ENCODE peak calls at places on chromosomes 7 and 10, in five cellular contexts. B, X, F, I and L are unnamed samples.

GRCh38 chr10:1662361-1663025 is 74.8 kb downstream of the ADARB2 start:
- DNase-seq in B (no peak), X (no peak), F (no peak), I (no peak), L (no peak)

GRCh38 chr10:51744235-51744634 is 44.8 kb upstream of the CSTF2T start:
- DNase-seq in B (no peak), X (no peak), F (no peak), I (no peak), L (no peak)

GRCh38 chr7:30965372-30965771 is 1.6 kb downstream of the GHRHR start:
- DNase-seq in B (no peak), X (no peak), F (no peak), I (no peak), L (no peak)

GRCh38 chr10:70679498-70679897 is 7.2 kb downstream of the ADAMTS14 start:
- DNase-seq in B (no peak), X (peak; percentile 16), F (no peak), I (no peak), L (no peak)

GRCh38 chr7:21568762-21569161 is 25.9 kb downstream of the DNAH11 start:
- DNase-seq in B (no peak), X (no peak), F (no peak), I (no peak), L (peak; percentile 23)

GRCh38 chr7:116802144-116802747 is 60.1 kb upstream of the CAPZA2 start:
- DNase-seq in B (no peak), X (peak; percentile 25), F (peak; percentile 20), I (no peak), L (no peak)

GRCh38 chr7:33748793-33749192 is 156.5 kb upstream of the BMPER start:
- DNase-seq in B (no peak), X (no peak), F (no peak), I (no peak), L (no peak)

GRCh38 chr10:113753020-113753692 is 1.7 kb downstream of the PLEKHS1 start:
- DNase-seq in B (no peak), X (peak; percentile 6), F (no peak), I (no peak), L (no peak)

GRCh38 chr10:12960431-12960898 is 41.0 kb downstream of the CCDC3 start:
- DNase-seq in B (no peak), X (peak; percentile 33), F (no peak), I (no peak), L (no peak)

GRCh38 chr7:125363873-125364272 is 434.2 kb upstream of the POT1 start:
- DNase-seq in B (no peak), X (no peak), F (no peak), I (no peak), L (no peak)

GRCh38 chr10:104367856-104368255 is 14.2 kb downstream of the CFAP58 start:
- DNase-seq in B (no peak), X (no peak), F (no peak), I (no peak), L (no peak)

GRCh38 chr7:66423729-66424128 is 205.0 kb upstream of the KCTD7 start:
- DNase-seq in B (no peak), X (no peak), F (no peak), I (no peak), L (no peak)

GRCh38 chr7:54663603-54664234 is 95.3 kb downstream of the SEC61G start:
- DNase-seq in B (no peak), X (no peak), F (no peak), I (no peak), L (no peak)

GRCh38 chr7:94304878-94305277 is 89.8 kb upstream of the COL1A2 start:
- DNase-seq in B (no peak), X (no peak), F (no peak), I (no peak), L (no peak)

GRCh38 chr7:2269468-2270460 is 27.7 kb downstream of the NUDT1 start:
- DNase-seq in B (no peak), X (peak; percentile 57), F (peak; percentile 24), I (peak; percentile 69), L (peak; percentile 56)

GRCh38 chr7:149865437-149865836 is 8.3 kb upstream of the ATP6V0E2 start:
- DNase-seq in B (no peak), X (peak; percentile 6), F (no peak), I (no peak), L (no peak)

GRCh38 chr10:68811367-68812009 is 15.8 kb upstream of the STOX1 start:
- DNase-seq in B (no peak), X (no peak), F (no peak), I (no peak), L (no peak)

GRCh38 chr10:89206402-89207180 is 526 bp downstream of the CH25H start:
- DNase-seq in B (no peak), X (peak; percentile 24), F (peak; percentile 8), I (peak; percentile 54), L (no peak)

GRCh38 chr10:4174197-4174596 is 389.2 kb upstream of the KLF6 start:
- DNase-seq in B (peak; percentile 29), X (no peak), F (no peak), I (peak; percentile 68), L (peak; percentile 67)

GRCh38 chr7:18653381-18654155 is 158.0 kb downstream of the HDAC9 start:
- DNase-seq in B (no peak), X (no peak), F (no peak), I (no peak), L (no peak)

GRCh38 chr10:52452600-52453493 is 138.8 kb downstream of the DKK1 start:
- DNase-seq in B (no peak), X (no peak), F (no peak), I (no peak), L (peak; percentile 95)

GRCh38 chr10:776772-777171 is 87.3 kb upstream of the DIP2C start:
- DNase-seq in B (no peak), X (no peak), F (no peak), I (no peak), L (no peak)

GRCh38 chr10:78752708-78753107 is 316.1 kb upstream of the ZMIZ1 start:
- DNase-seq in B (no peak), X (peak; percentile 10), F (no peak), I (no peak), L (peak; percentile 87)

GRCh38 chr7:121269798-121270197 is 59.0 kb upstream of the WNT16 start:
- DNase-seq in B (no peak), X (no peak), F (no peak), I (no peak), L (no peak)

GRCh38 chr10:8473205-8473604 is 418.7 kb downstream of the GATA3 start:
- DNase-seq in B (no peak), X (peak; percentile 1), F (no peak), I (no peak), L (no peak)

GRCh38 chr7:14191686-14192098 is 202.2 kb upstream of the ETV1 start:
- DNase-seq in B (no peak), X (peak; percentile 56), F (no peak), I (no peak), L (no peak)

GRCh38 chr10:89466599-89467035 is 52.2 kb downstream of the IFIT5 start:
- DNase-seq in B (no peak), X (peak; percentile 60), F (no peak), I (no peak), L (peak; percentile 52)

GRCh38 chr7:146096994-146097393 is 19.6 kb upstream of the CNTNAP2 start:
- DNase-seq in B (peak; percentile 49), X (no peak), F (no peak), I (peak; percentile 78), L (peak; percentile 75)

GRCh38 chr7:88546808-88547207 is 212.7 kb upstream of the ZNF804B start:
- DNase-seq in B (peak; percentile 17), X (no peak), F (no peak), I (peak; percentile 68), L (peak; percentile 80)

GRCh38 chr10:78411716-78412115 is 378.1 kb downstream of the RPS24 start:
- DNase-seq in B (no peak), X (no peak), F (no peak), I (peak; percentile 8), L (no peak)

GRCh38 chr10:103451091-103451801 is 924 bp downstream of the CALHM2 start:
- DNase-seq in B (no peak), X (no peak), F (no peak), I (no peak), L (peak; percentile 34)

GRCh38 chr7:81478664-81479063 is 291.2 kb downstream of the HGF start:
- DNase-seq in B (no peak), X (peak; percentile 18), F (no peak), I (no peak), L (no peak)

GRCh38 chr10:120990831-120991230 is 139.7 kb downstream of the WDR11 start:
- DNase-seq in B (no peak), X (no peak), F (no peak), I (no peak), L (no peak)

GRCh38 chr7:30923774-30924413 is 12.2 kb downstream of the AQP1 start:
- DNase-seq in B (no peak), X (no peak), F (no peak), I (peak; percentile 22), L (no peak)

GRCh38 chr10:20089884-20090283 is 273.7 kb downstream of the PLXDC2 start:
- DNase-seq in B (no peak), X (no peak), F (no peak), I (no peak), L (no peak)
- H2BK15ac ChIP-seq in B (no peak overlapping the region), X (no peak overlapping the region), F (no peak overlapping the region), I (no peak overlapping the region), L (no peak overlapping the region)

GRCh38 chr10:98289802-98290209 is 21.8 kb upstream of the LOXL4 start:
- DNase-seq in B (no peak), X (no peak), F (no peak), I (no peak), L (no peak)

DNA sequence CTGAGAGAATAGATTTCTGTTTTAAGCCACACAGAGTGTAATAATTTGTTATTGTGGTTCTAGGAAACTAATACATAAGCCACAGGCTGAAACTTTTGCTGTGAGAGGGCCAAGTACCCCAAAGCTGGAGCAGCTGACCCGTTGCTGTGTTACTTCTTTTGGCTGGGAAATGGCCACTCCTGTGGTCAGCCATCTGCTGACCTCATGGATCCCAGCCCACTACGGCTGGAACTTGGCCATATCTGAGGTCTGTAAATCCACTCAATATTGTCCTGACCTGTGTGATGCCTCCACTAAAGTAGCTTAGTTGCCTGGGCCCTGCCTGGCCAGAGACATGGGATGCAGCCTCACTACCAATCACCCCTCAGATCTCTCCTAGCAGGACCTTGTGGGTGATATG is 17.4 kb upstream of the LOXL4 start:
- DNase-seq in B (no peak), X (no peak), F (no peak), I (no peak), L (no peak)
- H2BK15ac ChIP-seq in B (no peak overlapping the region), X (no peak overlapping the region), F (no peak overlapping the region), I (no peak overlapping the region), L (no peak overlapping the region)

GRCh38 chr7:100705341-100705752 is 574 bp upstream of the POP7 start:
- DNase-seq in B (peak; percentile 46), X (peak; percentile 59), F (peak; percentile 87), I (peak; percentile 87), L (peak; percentile 76)
- H2BK15ac ChIP-seq in B (no peak overlapping the region), X (no peak overlapping the region), F (no peak overlapping the region), I (no peak overlapping the region), L (no peak overlapping the region)

DNA sequence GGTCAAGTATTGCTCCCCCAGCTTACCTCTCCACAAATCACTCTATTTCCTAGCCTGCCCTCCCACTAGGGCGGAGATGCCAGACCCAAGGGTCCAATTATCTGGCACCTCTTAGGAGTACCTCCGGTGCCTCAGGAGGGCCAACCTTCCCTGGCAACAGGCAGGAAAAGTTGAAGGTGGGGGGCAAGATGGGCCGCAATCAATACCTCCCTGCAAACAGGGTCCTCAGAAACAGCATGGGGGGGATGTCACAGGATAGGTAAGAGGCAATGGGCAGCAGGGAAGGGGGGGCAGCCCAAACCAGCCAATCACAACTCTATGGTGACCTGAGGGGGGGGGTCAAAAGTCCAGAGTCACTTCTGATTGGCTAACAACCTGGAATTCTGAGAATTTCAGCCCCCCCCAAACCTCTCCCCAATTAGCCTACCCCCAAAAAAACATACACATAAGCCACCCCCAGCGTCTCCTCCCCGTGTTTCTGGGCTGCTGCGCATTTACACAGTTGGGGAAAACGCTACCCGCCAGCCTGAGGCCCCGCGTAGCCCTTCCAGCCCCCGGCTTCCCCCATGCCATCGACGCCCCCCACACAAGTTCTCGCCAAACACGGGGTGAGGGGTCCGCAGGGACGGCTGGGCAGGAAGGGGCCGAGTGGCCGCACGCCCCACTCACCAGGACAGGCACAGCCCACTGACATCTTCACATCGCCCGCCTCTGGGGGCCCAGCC is 589 bp downstream of the LDB1 start:
- DNase-seq in B (no peak), X (peak; percentile 67), F (peak; percentile 48), I (peak; percentile 80), L (peak; percentile 85)
- H2BK15ac ChIP-seq in B (no peak overlapping the region), X (peak overlapping the region; percentile 73), F (peak overlapping the region; percentile 97), I (no peak overlapping the region), L (no peak overlapping the region)